ENCODE peak calls at places on chromosomes 6 and 20, in seven cellular contexts. One of them, this sample, is unnamed.

GRCh38 chr6:91606148-91606901 is 1019.5 kb upstream of the MAP3K7 start:
- DNase-seq in endothelial cell of umbilical vein: no peak
- DNase-seq in PC-9: no peak
- DNase-seq in GM23338: no peak
- DNase-seq in GM23248: no peak
- DNase-seq in mammary epithelial cell: no peak
- DNase-seq in PC-3: no peak
- DNase-seq in this sample: no peak

GRCh38 chr6:154653853-154654252 is 79.4 kb upstream of the SCAF8 start:
- DNase-seq in endothelial cell of umbilical vein: peak; percentile 95
- DNase-seq in PC-9: peak; percentile 1
- DNase-seq in GM23338: no peak
- DNase-seq in GM23248: peak; percentile 76
- DNase-seq in mammary epithelial cell: peak; percentile 96
- DNase-seq in PC-3: peak; percentile 48
- DNase-seq in this sample: no peak

GRCh38 chr20:15854871-15855270 is 718.4 kb downstream of the KIF16B start:
- DNase-seq in endothelial cell of umbilical vein: no peak
- DNase-seq in PC-9: no peak
- DNase-seq in GM23338: no peak
- DNase-seq in GM23248: no peak
- DNase-seq in mammary epithelial cell: no peak
- DNase-seq in PC-3: no peak
- DNase-seq in this sample: no peak

GRCh38 chr20:17849901-17850673 is 118.5 kb downstream of the SNX5 start:
- DNase-seq in endothelial cell of umbilical vein: peak; percentile 97
- DNase-seq in PC-9: peak; percentile 86
- DNase-seq in GM23338: no peak
- DNase-seq in GM23248: peak; percentile 99
- DNase-seq in mammary epithelial cell: peak; percentile 97
- DNase-seq in PC-3: peak; percentile 97
- DNase-seq in this sample: no peak

GRCh38 chr20:46954490-46955038 is 59.9 kb downstream of the EYA2 start:
- DNase-seq in endothelial cell of umbilical vein: no peak
- DNase-seq in PC-9: peak; percentile 80
- DNase-seq in GM23338: no peak
- DNase-seq in GM23248: peak; percentile 90
- DNase-seq in mammary epithelial cell: peak; percentile 92
- DNase-seq in PC-3: peak; percentile 86
- DNase-seq in this sample: no peak

GRCh38 chr6:135426833-135427232 is 70.7 kb downstream of the AHI1 start:
- DNase-seq in endothelial cell of umbilical vein: no peak
- DNase-seq in PC-9: no peak
- DNase-seq in GM23338: no peak
- DNase-seq in GM23248: no peak
- DNase-seq in mammary epithelial cell: no peak
- DNase-seq in PC-3: no peak
- DNase-seq in this sample: no peak

GRCh38 chr6:150001295-150001990 is 23.9 kb downstream of the RAET1L start:
- DNase-seq in endothelial cell of umbilical vein: no peak
- DNase-seq in PC-9: no peak
- DNase-seq in GM23338: no peak
- DNase-seq in GM23248: no peak
- DNase-seq in mammary epithelial cell: no peak
- DNase-seq in PC-3: no peak
- DNase-seq in this sample: no peak

GRCh38 chr6:170032197-170032596 is 258.7 kb downstream of the DLL1 start:
- DNase-seq in endothelial cell of umbilical vein: no peak
- DNase-seq in PC-9: no peak
- DNase-seq in GM23338: no peak
- DNase-seq in GM23248: no peak
- DNase-seq in mammary epithelial cell: no peak
- DNase-seq in PC-3: no peak
- DNase-seq in this sample: no peak

GRCh38 chr20:16017656-16018055 is 555.6 kb downstream of the KIF16B start:
- DNase-seq in endothelial cell of umbilical vein: no peak
- DNase-seq in PC-9: no peak
- DNase-seq in GM23338: no peak
- DNase-seq in GM23248: no peak
- DNase-seq in mammary epithelial cell: peak; percentile 37
- DNase-seq in PC-3: peak; percentile 59
- DNase-seq in this sample: no peak

GRCh38 chr6:20630617-20631448 is 96.6 kb downstream of the CDKAL1 start:
- DNase-seq in endothelial cell of umbilical vein: no peak
- DNase-seq in PC-9: no peak
- DNase-seq in GM23338: no peak
- DNase-seq in GM23248: no peak
- DNase-seq in mammary epithelial cell: peak; percentile 15
- DNase-seq in PC-3: peak; percentile 57
- DNase-seq in this sample: no peak

GRCh38 chr6:159490298-159490937 is 202.6 kb downstream of the SOD2 start:
- DNase-seq in endothelial cell of umbilical vein: no peak
- DNase-seq in PC-9: no peak
- DNase-seq in GM23338: no peak
- DNase-seq in GM23248: peak; percentile 37
- DNase-seq in mammary epithelial cell: peak; percentile 4
- DNase-seq in PC-3: no peak
- DNase-seq in this sample: no peak

GRCh38 chr6:87244380-87244779 is 78.0 kb upstream of the SMIM8 start:
- DNase-seq in endothelial cell of umbilical vein: no peak
- DNase-seq in PC-9: no peak
- DNase-seq in GM23338: no peak
- DNase-seq in GM23248: no peak
- DNase-seq in mammary epithelial cell: no peak
- DNase-seq in PC-3: no peak
- DNase-seq in this sample: no peak

GRCh38 chr6:21953831-21954801 is 342.7 kb downstream of the PRL start:
- DNase-seq in endothelial cell of umbilical vein: peak; percentile 98
- DNase-seq in PC-9: no peak
- DNase-seq in GM23338: peak; percentile 9
- DNase-seq in GM23248: peak; percentile 16
- DNase-seq in mammary epithelial cell: peak; percentile 9
- DNase-seq in PC-3: peak; percentile 23
- DNase-seq in this sample: no peak

GRCh38 chr6:134466751-134467525 is 149.0 kb upstream of the SGK1 start:
- DNase-seq in endothelial cell of umbilical vein: peak; percentile 43
- DNase-seq in PC-9: no peak
- DNase-seq in GM23338: no peak
- DNase-seq in GM23248: peak; percentile 63
- DNase-seq in mammary epithelial cell: peak; percentile 40
- DNase-seq in PC-3: peak; percentile 66
- DNase-seq in this sample: no peak

GRCh38 chr6:136532030-136532429 is 18.2 kb downstream of the MAP7 start:
- DNase-seq in endothelial cell of umbilical vein: no peak
- DNase-seq in PC-9: no peak
- DNase-seq in GM23338: no peak
- DNase-seq in GM23248: no peak
- DNase-seq in mammary epithelial cell: no peak
- DNase-seq in PC-3: no peak
- DNase-seq in this sample: no peak

GRCh38 chr20:23078994-23079364 is 7.1 kb downstream of the CD93 start:
- DNase-seq in endothelial cell of umbilical vein: no peak
- DNase-seq in PC-9: no peak
- DNase-seq in GM23338: peak; percentile 73
- DNase-seq in GM23248: no peak
- DNase-seq in mammary epithelial cell: no peak
- DNase-seq in PC-3: peak; percentile 11
- DNase-seq in this sample: no peak

GRCh38 chr20:16580127-16580526 is 6.9 kb upstream of the KIF16B start:
- DNase-seq in endothelial cell of umbilical vein: no peak
- DNase-seq in PC-9: peak; percentile 25
- DNase-seq in GM23338: no peak
- DNase-seq in GM23248: peak; percentile 90
- DNase-seq in mammary epithelial cell: peak; percentile 76
- DNase-seq in PC-3: peak; percentile 93
- DNase-seq in this sample: no peak

GRCh38 chr6:15715060-15715459 is 52.2 kb upstream of the DTNBP1 start:
- DNase-seq in endothelial cell of umbilical vein: no peak
- DNase-seq in PC-9: no peak
- DNase-seq in GM23338: no peak
- DNase-seq in GM23248: peak; percentile 70
- DNase-seq in mammary epithelial cell: peak; percentile 89
- DNase-seq in PC-3: peak; percentile 80
- DNase-seq in this sample: no peak

GRCh38 chr6:32954983-32955802 is 2.3 kb upstream of the HLA-DMA start:
- DNase-seq in endothelial cell of umbilical vein: no peak
- DNase-seq in PC-9: no peak
- DNase-seq in GM23338: peak; percentile 88
- DNase-seq in GM23248: peak; percentile 54
- DNase-seq in mammary epithelial cell: peak; percentile 35
- DNase-seq in PC-3: peak; percentile 41
- DNase-seq in this sample: no peak

GRCh38 chr6:139568157-139568955 is 193.9 kb upstream of the CITED2 start:
- DNase-seq in endothelial cell of umbilical vein: no peak
- DNase-seq in PC-9: no peak
- DNase-seq in GM23338: no peak
- DNase-seq in GM23248: peak; percentile 44
- DNase-seq in mammary epithelial cell: no peak
- DNase-seq in PC-3: peak; percentile 11
- DNase-seq in this sample: no peak

GRCh38 chr6:22062807-22063408 is 233.9 kb downstream of the PRL start:
- DNase-seq in endothelial cell of umbilical vein: peak; percentile 30
- DNase-seq in PC-9: no peak
- DNase-seq in GM23338: no peak
- DNase-seq in GM23248: no peak
- DNase-seq in mammary epithelial cell: no peak
- DNase-seq in PC-3: no peak
- DNase-seq in this sample: no peak

GRCh38 chr6:150767585-150768164 is 97.8 kb upstream of the MTHFD1L start:
- DNase-seq in endothelial cell of umbilical vein: peak; percentile 90
- DNase-seq in PC-9: no peak
- DNase-seq in GM23338: peak; percentile 51
- DNase-seq in GM23248: peak; percentile 36
- DNase-seq in mammary epithelial cell: no peak
- DNase-seq in PC-3: no peak
- DNase-seq in this sample: no peak

GRCh38 chr20:59000326-59000725 is 6.7 kb downstream of the CTSZ start:
- DNase-seq in endothelial cell of umbilical vein: no peak
- DNase-seq in PC-9: no peak
- DNase-seq in GM23338: no peak
- DNase-seq in GM23248: no peak
- DNase-seq in mammary epithelial cell: no peak
- DNase-seq in PC-3: no peak
- DNase-seq in this sample: no peak

GRCh38 chr6:170137176-170137891 is 153.5 kb downstream of the DLL1 start:
- DNase-seq in endothelial cell of umbilical vein: no peak
- DNase-seq in PC-9: no peak
- DNase-seq in GM23338: no peak
- DNase-seq in GM23248: peak; percentile 67
- DNase-seq in mammary epithelial cell: peak; percentile 73
- DNase-seq in PC-3: no peak
- DNase-seq in this sample: no peak

GRCh38 chr6:157266274-157267101 is 56.8 kb downstream of the TMEM242 start:
- DNase-seq in endothelial cell of umbilical vein: no peak
- DNase-seq in PC-9: no peak
- DNase-seq in GM23338: no peak
- DNase-seq in GM23248: no peak
- DNase-seq in mammary epithelial cell: no peak
- DNase-seq in PC-3: no peak
- DNase-seq in this sample: no peak

GRCh38 chr6:157264701-157265100 is 58.6 kb downstream of the TMEM242 start:
- DNase-seq in endothelial cell of umbilical vein: peak; percentile 24
- DNase-seq in PC-9: no peak
- DNase-seq in GM23338: no peak
- DNase-seq in GM23248: no peak
- DNase-seq in mammary epithelial cell: no peak
- DNase-seq in PC-3: no peak
- DNase-seq in this sample: no peak

GRCh38 chr6:157265630-157266029 is 57.7 kb downstream of the TMEM242 start:
- DNase-seq in endothelial cell of umbilical vein: no peak
- DNase-seq in PC-9: no peak
- DNase-seq in GM23338: no peak
- DNase-seq in GM23248: no peak
- DNase-seq in mammary epithelial cell: no peak
- DNase-seq in PC-3: no peak
- DNase-seq in this sample: no peak

GRCh38 chr6:157263881-157264397 is 59.4 kb downstream of the TMEM242 start:
- DNase-seq in endothelial cell of umbilical vein: no peak
- DNase-seq in PC-9: no peak
- DNase-seq in GM23338: no peak
- DNase-seq in GM23248: no peak
- DNase-seq in mammary epithelial cell: no peak
- DNase-seq in PC-3: no peak
- DNase-seq in this sample: no peak

GRCh38 chr6:157265186-157265585 is 58.1 kb downstream of the TMEM242 start:
- DNase-seq in endothelial cell of umbilical vein: no peak
- DNase-seq in PC-9: no peak
- DNase-seq in GM23338: no peak
- DNase-seq in GM23248: no peak
- DNase-seq in mammary epithelial cell: no peak
- DNase-seq in PC-3: no peak
- DNase-seq in this sample: no peak
- TF ChIP-seq EZH2 in endothelial cell of umbilical vein: no peak
- TF ChIP-seq EZH2 in PC-9: no peak
- TF ChIP-seq EZH2 in GM23338: no peak
- TF ChIP-seq EZH2 in GM23248: no peak
- TF ChIP-seq EZH2 in mammary epithelial cell: no peak
- TF ChIP-seq EZH2 in PC-3: no peak
- TF ChIP-seq EZH2 in this sample: no peak

DNA sequence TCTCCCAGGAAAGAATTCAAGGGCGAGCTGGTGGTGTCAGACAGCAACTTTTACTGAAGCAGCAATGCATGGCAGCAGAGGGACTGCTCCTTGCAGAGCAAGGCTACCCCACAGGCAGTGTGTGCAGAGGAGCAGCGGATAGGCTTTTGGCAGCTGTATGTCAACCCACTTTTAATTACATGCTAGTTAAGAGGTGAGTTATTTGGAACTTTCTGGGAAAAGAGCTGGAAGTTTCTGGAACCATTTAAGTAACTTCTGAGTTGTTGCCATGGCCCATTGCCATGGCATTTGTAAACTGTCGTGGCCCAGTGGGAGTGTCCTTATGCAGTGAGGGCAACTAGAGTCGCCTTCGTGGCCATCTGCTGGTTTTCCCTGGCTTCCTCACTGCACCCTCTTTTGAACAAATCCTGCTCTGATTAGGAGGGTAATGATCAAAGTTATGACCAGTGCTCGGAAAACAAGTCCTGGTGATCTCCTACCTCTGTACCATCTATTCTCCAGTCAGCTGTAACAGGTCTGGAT is 34.0 kb downstream of the BPIFB4 start:
- DNase-seq in endothelial cell of umbilical vein: no peak
- DNase-seq in PC-9: no peak
- DNase-seq in GM23338: no peak
- DNase-seq in GM23248: peak; percentile 17
- DNase-seq in mammary epithelial cell: no peak
- DNase-seq in PC-3: no peak
- DNase-seq in this sample: no peak
- TF ChIP-seq EZH2 in endothelial cell of umbilical vein: no peak
- TF ChIP-seq EZH2 in PC-9: no peak
- TF ChIP-seq EZH2 in GM23338: no peak
- TF ChIP-seq EZH2 in GM23248: no peak
- TF ChIP-seq EZH2 in mammary epithelial cell: no peak
- TF ChIP-seq EZH2 in PC-3: no peak
- TF ChIP-seq EZH2 in this sample: no peak

GRCh38 chr6:98835149-98836024 is 1.0 kb downstream of the POU3F2 start:
- DNase-seq in endothelial cell of umbilical vein: no peak
- DNase-seq in PC-9: no peak
- DNase-seq in GM23338: peak; percentile 61
- DNase-seq in GM23248: no peak
- DNase-seq in mammary epithelial cell: no peak
- DNase-seq in PC-3: no peak
- DNase-seq in this sample: no peak
- TF ChIP-seq EZH2 in endothelial cell of umbilical vein: peak; percentile 94
- TF ChIP-seq EZH2 in PC-9: no peak
- TF ChIP-seq EZH2 in GM23338: peak; percentile 91
- TF ChIP-seq EZH2 in GM23248: peak; percentile 73
- TF ChIP-seq EZH2 in mammary epithelial cell: peak; percentile 100
- TF ChIP-seq EZH2 in PC-3: peak; percentile 67
- TF ChIP-seq EZH2 in this sample: no peak

GRCh38 chr6:17101422-17102257 is at the start of gene STMND1:
- DNase-seq in endothelial cell of umbilical vein: peak; percentile 17
- DNase-seq in PC-9: peak; percentile 47
- DNase-seq in GM23338: peak; percentile 68
- DNase-seq in GM23248: peak; percentile 66
- DNase-seq in mammary epithelial cell: peak; percentile 53
- DNase-seq in PC-3: peak; percentile 70
- DNase-seq in this sample: no peak
- TF ChIP-seq EZH2 in endothelial cell of umbilical vein: no peak
- TF ChIP-seq EZH2 in PC-9: no peak
- TF ChIP-seq EZH2 in GM23338: no peak
- TF ChIP-seq EZH2 in GM23248: peak; percentile 52
- TF ChIP-seq EZH2 in mammary epithelial cell: peak; percentile 55
- TF ChIP-seq EZH2 in PC-3: no peak
- TF ChIP-seq EZH2 in this sample: no peak

This sample was measured in SK-N-MC.